ENCODE peak calls at places on chromosome 12, in nine cellular contexts. N is heart right ventricle, H is HCT116, I is pancreas, G is AG09309, S is HL-60, O is endothelial cell of umbilical vein, P is colonic mucosa, B is mucosa of descending colon. K is an unnamed sample.

GRCh38 chr12:20555015-20555414 is 140.1 kb upstream of the SLCO1C1 start:
- DNase-seq in H (no peak), G (no peak), P (no peak), O (no peak), S (no peak), B (no peak), I (no peak), N (no peak), K (no peak)

GRCh38 chr12:123115409-123116111 is 35.3 kb downstream of the PITPNM2 start:
- DNase-seq in P (no peak), S (no peak), B (peak), G (peak), N (peak), H (no peak), I (no peak), O (no peak), K (peak)

GRCh38 chr12:75705749-75706719 is 194.6 kb upstream of the KRR1 start:
- DNase-seq in N (peak), S (no peak), B (peak), H (peak), G (peak), O (peak), P (peak), I (peak), K (no peak)

GRCh38 chr12:2689393-2689792 is 105.4 kb upstream of the FKBP4 start:
- DNase-seq in G (no peak), P (no peak), I (no peak), B (no peak), O (no peak), H (no peak), S (no peak), N (no peak), K (no peak)

GRCh38 chr12:90938451-90938850 is 16.5 kb downstream of the CCER1 start:
- DNase-seq in O (peak), G (no peak), N (no peak), I (no peak), H (no peak), B (no peak), P (no peak), S (no peak), K (no peak)

GRCh38 chr12:56840922-56841321 is 77.8 kb downstream of the HSD17B6 start:
- DNase-seq in S (no peak), N (no peak), B (no peak), G (no peak), I (no peak), H (no peak), P (no peak), O (no peak), K (no peak)

GRCh38 chr12:52720487-52720886 is 17.2 kb upstream of the KRT77 start:
- DNase-seq in P (no peak), H (no peak), O (no peak), B (no peak), N (no peak), S (no peak), G (no peak), I (no peak), K (no peak)

GRCh38 chr12:49092086-49092815 is 2.4 kb downstream of the DHH start:
- DNase-seq in N (no peak), P (no peak), O (peak), S (peak), B (peak), G (no peak), I (no peak), H (no peak), K (peak)

GRCh38 chr12:11563785-11564739 is 85.4 kb upstream of the ETV6 start:
- DNase-seq in N (no peak), I (no peak), G (no peak), P (no peak), H (no peak), O (no peak), B (no peak), S (no peak), K (no peak)

GRCh38 chr12:53561590-53561953 is 54.3 kb upstream of the NPFF start:
- DNase-seq in G (peak), S (no peak), N (no peak), O (peak), H (peak), I (no peak), B (no peak), P (no peak), K (no peak)

GRCh38 chr12:123076604-123077297 is 74.1 kb downstream of the PITPNM2 start:
- DNase-seq in G (no peak), P (no peak), I (no peak), B (no peak), H (no peak), S (no peak), O (peak), N (no peak), K (no peak)

GRCh38 chr12:40921563-40922163 is 229.4 kb downstream of the CNTN1 start:
- DNase-seq in H (peak), P (no peak), S (no peak), O (peak), B (no peak), G (no peak), N (no peak), I (no peak), K (no peak)

GRCh38 chr12:22458301-22458917 is 85.9 kb downstream of the C2CD5 start:
- DNase-seq in I (no peak), H (no peak), N (no peak), O (no peak), S (no peak), B (no peak), P (no peak), G (no peak), K (no peak)

GRCh38 chr12:42143401-42144173 is 1.1 kb downstream of the GXYLT1 start:
- DNase-seq in O (peak), I (no peak), N (no peak), G (no peak), B (peak), S (no peak), H (no peak), P (no peak), K (no peak)
- H3K4me3 ChIP-seq in O (peak), I (peak), N (peak), G (peak), B (peak), S (peak), H (peak), P (peak), K (peak)

DNA sequence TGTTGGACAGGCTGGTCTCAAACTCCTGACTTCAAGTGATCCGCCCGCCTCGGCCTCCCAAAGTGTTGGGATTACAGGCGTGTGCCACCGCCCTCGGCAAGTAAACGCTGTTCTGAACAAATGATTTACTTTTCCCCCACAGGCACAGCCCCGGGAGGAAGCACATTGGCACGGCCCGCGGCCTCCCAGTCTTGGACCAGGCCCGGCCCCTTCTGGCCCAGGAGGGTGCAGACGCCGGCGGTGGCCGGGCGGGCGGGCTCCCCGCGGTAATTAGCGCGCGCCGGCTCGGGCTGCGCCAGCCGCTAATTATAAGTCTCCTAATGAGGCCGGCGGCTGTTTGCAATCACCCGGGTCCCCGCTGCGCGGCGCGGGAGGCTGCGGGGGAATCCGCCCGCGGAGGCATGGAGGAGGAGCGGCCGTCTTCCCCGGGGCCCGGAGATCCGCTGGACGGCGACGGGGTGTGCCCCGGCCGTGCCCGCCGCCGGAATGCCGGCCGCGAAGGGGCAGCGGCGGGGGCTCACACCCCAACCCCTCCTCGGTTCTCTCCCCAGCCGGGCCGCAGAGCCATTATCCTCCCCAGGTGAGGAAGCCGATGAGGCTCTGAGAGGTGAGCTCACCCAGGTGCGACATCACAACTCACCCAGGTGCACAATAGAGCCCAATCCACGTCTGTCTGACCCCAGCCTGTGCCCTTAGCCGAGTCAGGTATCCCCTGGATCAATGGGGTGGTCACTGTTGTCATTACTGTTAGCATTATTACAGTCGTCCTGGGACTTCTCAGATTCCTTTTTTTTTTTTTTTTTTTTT is 3.3 kb upstream of the POP5 start:
- DNase-seq in S (peak), B (peak), H (peak), G (no peak), N (peak), I (peak), P (peak), O (peak), K (peak)
- TF ChIP-seq CTCF in S (peak), B (no peak), H (peak), G (peak), N (peak), I (no peak), P (peak), O (peak), K (peak)

DNA sequence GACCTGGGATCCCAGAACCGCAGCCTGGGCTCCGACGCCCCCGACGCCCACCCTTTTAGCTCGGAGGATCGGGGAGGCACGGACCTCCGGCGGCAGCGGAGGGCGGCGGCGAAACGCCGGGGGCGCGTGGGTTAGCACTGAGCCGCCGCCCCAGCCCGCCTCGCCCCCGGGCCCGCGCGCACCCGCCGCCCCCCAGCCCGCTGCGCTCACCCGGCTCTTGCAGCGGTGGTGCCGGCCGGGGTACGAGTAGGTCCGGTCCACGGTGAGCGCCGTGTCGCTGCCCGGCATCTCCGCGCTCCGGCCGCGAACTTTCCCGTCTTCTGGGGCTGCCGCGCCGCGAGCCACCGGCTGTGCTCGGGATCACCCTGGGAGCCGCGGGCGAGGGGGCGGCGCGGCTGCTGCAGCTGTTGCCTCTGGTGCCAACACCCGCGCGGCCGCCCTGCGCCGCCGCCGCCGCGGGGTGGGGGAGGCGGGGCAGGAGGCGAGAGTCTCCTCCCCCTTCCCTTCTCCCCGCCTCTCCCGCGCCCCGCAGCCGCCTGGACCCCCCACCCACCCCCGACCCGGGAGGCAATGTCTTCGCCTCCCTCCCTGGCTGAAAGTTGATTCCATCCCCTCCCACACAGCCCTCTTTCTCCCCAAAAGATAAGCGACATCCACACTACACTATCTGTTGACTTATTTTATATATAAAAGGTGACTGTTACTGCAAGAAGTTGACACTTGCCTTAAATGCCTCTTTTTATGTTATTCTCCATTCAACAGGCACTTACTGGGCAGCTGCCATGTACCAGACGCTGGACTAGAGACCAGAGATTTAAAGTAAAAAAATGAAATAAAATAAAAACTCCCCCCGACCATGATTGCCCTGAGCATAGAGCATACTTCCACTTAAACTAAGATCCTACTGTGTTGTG is at the start of gene TMCC3:
- DNase-seq in S (no peak), I (peak), H (no peak), P (peak), N (peak), G (no peak), B (peak), O (peak), K (peak)
- H3K4me3 ChIP-seq in S (peak), I (peak), H (peak), P (peak), N (peak), G (no peak), B (peak), O (peak), K (peak)

DNA sequence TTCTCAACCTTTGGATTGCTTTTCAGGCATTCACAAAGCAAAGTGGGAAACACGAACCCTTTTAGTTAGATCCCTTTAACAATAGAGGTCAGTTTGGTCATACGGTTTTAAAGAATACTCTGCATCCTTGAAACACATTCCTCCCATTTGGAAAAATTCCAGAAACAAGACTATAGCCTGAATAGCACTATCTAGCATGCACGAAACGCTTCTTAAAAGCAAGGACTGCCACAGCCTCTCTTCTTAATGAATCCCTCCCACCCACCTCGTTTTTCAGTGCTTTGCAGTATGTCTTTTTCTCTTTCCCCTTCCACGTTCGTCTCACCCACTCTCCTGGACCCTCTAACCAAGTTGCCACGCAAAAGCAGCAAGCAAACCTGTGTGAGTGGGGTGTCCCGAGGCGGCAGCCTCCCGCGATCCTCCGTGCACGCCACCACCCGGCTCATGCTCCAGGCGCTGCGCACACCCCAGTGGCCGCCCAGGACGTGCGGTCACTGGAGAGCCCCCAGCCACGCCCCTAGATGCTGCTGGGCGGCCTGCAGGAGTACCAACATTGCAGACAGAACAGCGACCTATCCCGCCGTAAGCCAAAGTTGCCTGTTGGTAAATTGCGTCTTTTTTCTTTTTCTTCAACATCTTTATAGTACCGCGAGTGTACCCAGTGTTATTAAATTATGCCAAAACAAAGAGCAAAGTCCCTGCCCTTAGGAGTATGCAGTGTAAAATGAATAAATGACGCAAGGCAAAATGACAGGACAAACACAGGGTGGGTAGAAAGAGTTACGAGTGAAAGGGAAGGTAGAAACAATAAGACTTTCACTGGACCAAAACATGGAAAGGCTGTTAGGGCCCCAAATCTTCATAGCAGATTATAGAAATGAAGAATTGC is at the start of gene SLC38A4:
- DNase-seq in G (no peak), H (no peak), O (peak), N (no peak), I (peak), B (peak), S (no peak), P (peak), K (no peak)
- TF ChIP-seq CTCF in G (peak), H (no peak), O (no peak), N (no peak), I (no peak), B (no peak), S (no peak), P (no peak), K (no peak)

GRCh38 chr12:50828121-50828520 is 14.6 kb upstream of the TMPRSS12 start:
- DNase-seq in O (no peak), I (no peak), P (no peak), G (no peak), H (no peak), B (no peak), N (no peak), S (no peak), K (no peak)

GRCh38 chr12:50820177-50820576 is 22.5 kb upstream of the TMPRSS12 start:
- DNase-seq in S (no peak), N (no peak), I (no peak), B (no peak), O (no peak), G (no peak), H (no peak), P (no peak), K (no peak)

GRCh38 chr12:50822082-50822481 is 20.6 kb upstream of the TMPRSS12 start:
- DNase-seq in P (no peak), G (no peak), N (no peak), B (no peak), H (no peak), S (no peak), O (no peak), I (no peak), K (no peak)

GRCh38 chr12:50825372-50825838 is 17.3 kb upstream of the TMPRSS12 start:
- DNase-seq in H (peak), I (no peak), G (peak), S (peak), O (peak), B (no peak), N (no peak), P (no peak), K (no peak)

DNA sequence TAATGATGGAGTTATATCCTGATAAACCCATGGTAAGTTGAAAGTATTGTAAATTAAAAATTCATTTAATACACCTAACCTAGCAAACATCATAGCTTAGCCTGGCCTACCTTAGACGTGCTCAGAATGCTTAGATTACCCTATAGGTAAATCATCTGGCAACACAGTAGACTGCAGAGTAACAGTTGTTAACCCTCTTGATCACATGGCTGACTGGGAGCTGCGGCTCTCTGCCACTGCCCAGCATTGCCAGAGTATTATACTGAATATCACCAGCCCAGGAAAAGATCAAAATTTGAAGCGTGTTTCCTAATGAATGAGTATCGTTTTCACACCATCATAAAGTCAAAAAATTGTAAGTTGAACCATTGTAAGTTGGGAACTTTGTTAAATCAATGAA is 17.8 kb upstream of the TMPRSS12 start:
- DNase-seq in N (no peak), P (no peak), O (no peak), S (no peak), B (no peak), G (no peak), H (no peak), I (no peak), K (no peak)
- H3K4me3 ChIP-seq in N (no peak), P (no peak), O (no peak), S (no peak), B (no peak), G (no peak), H (no peak), I (no peak), K (no peak)

DNA sequence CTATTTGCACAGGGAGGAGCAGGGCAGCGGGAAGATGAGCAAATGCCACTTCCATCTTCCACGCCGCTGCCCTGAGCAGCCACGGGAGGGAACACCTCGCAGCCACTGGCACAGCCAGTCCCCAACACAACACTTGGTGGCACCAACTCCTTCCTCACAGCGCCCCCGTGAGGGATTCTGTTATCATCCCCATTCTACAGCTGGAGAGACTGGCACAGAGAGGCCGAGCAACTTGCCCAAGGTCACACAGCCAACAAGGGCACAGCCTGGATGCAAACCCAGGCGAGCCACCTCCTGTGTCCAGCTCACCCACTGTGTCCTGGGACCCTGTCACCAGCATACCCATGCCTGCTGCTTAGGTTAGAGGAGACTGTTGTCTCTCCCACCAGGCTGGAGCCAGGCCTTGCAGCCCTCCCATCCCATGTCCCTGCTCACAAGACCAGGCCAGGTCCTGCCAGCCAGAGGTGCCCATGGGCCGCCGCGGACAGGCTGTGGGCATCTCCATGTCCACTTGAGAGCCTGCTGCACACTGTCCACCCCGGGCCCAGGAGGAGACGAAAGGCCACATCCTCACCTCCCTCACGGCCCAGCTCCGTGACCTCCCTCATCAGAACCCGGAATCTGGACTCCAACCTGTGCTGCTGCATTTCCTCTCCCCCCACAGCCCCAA is 57.0 kb downstream of the NCOR2 start:
- DNase-seq in S (peak), B (peak), N (no peak), I (no peak), O (no peak), P (peak), G (no peak), H (no peak), K (peak)
- TF ChIP-seq CTCF in S (no peak), B (no peak), N (no peak), I (no peak), O (no peak), P (no peak), G (no peak), H (peak), K (peak)

GRCh38 chr12:12613334-12613733 is 1.7 kb downstream of the CREBL2 start:
- DNase-seq in O (no peak), G (no peak), N (no peak), B (no peak), P (no peak), I (no peak), S (no peak), H (no peak), K (no peak)
- H3K4me3 ChIP-seq in O (no peak), G (no peak), N (peak), B (no peak), P (peak), I (no peak), S (no peak), H (no peak), K (peak)

K was measured in dorsolateral prefrontal cortex.